ENCODE peak calls at places on chromosomes 6 and 20, in four cellular contexts. A is stomach, E is tibial nerve, F is right lobe of liver. X is an unnamed sample.

GRCh38 chr6:74320715-74321114 is 624.7 kb downstream of the CD109 start:
- DNase-seq in F (no peak), E (no peak), A (no peak), X (no peak)

GRCh38 chr6:1781152-1781848 is 171.6 kb downstream of the FOXC1 start:
- DNase-seq in A (no peak), E (no peak), F (no peak), X (no peak)

GRCh38 chr6:106448000-106448426 is 87.5 kb downstream of the CRYBG1 start:
- DNase-seq in A (no peak), E (no peak), F (no peak), X (peak; percentile 24)

GRCh38 chr20:8535403-8536003 is 403.4 kb downstream of the PLCB1 start:
- DNase-seq in F (no peak), A (no peak), E (no peak), X (no peak)

GRCh38 chr20:61024390-61024789 is 227.7 kb upstream of the CDH4 start:
- DNase-seq in E (no peak), A (no peak), F (no peak), X (no peak)

GRCh38 chr20:11921326-11921725 is 3.6 kb downstream of the BTBD3 start:
- DNase-seq in F (no peak), A (no peak), E (no peak), X (no peak)

GRCh38 chr20:47785900-47786762 is 850 bp upstream of the SULF2 start:
- DNase-seq in E (peak; percentile 33), F (peak; percentile 76), A (peak; percentile 53), X (peak; percentile 63)

GRCh38 chr6:168875811-168876576 is 377.7 kb downstream of the THBS2 start:
- DNase-seq in F (no peak), A (no peak), E (no peak), X (no peak)

GRCh38 chr6:34110610-34111009 is 35.3 kb downstream of the GRM4 start:
- DNase-seq in A (no peak), E (no peak), F (no peak), X (no peak)

GRCh38 chr6:109055771-109056235 is 38.8 kb downstream of the SESN1 start:
- DNase-seq in F (no peak), E (no peak), A (no peak), X (peak; percentile 6)

GRCh38 chr6:150880336-150880735 is 14.8 kb downstream of the MTHFD1L start:
- DNase-seq in F (no peak), A (no peak), E (no peak), X (no peak)

GRCh38 chr6:119881416-119881815 is 531.9 kb upstream of the MAN1A1 start:
- DNase-seq in A (no peak), E (no peak), F (no peak), X (peak; percentile 20)

GRCh38 chr6:96014846-96015245 is 928 bp upstream of the FUT9 start:
- DNase-seq in E (no peak), F (no peak), A (no peak), X (no peak)

GRCh38 chr6:26075063-26075717 is 12.0 kb upstream of the HFE start:
- DNase-seq in E (no peak), A (no peak), F (no peak), X (no peak)

GRCh38 chr6:33211666-33212422 is 3.5 kb downstream of the RING1 start:
- DNase-seq in A (no peak), E (no peak), F (peak; percentile 12), X (no peak)

GRCh38 chr20:63636752-63637633 is 10.1 kb upstream of the GMEB2 start:
- DNase-seq in F (no peak), A (no peak), E (no peak), X (no peak)

GRCh38 chr20:31860431-31861345 is 9.6 kb downstream of the DUSP15 start:
- DNase-seq in A (no peak), E (no peak), F (no peak), X (peak; percentile 66)

GRCh38 chr6:26028753-26029569 is 58.3 kb upstream of the HFE start:
- DNase-seq in E (no peak), A (no peak), F (no peak), X (no peak)

GRCh38 chr6:45174045-45174444 is 154.1 kb upstream of the RUNX2 start:
- DNase-seq in F (no peak), A (no peak), E (no peak), X (no peak)

GRCh38 chr6:64712606-64713005 is 994.4 kb downstream of the EYS start:
- DNase-seq in F (no peak), A (no peak), E (no peak), X (no peak)

GRCh38 chr6:157954150-157955117 is 27.2 kb upstream of the SYNJ2 start:
- DNase-seq in F (peak; percentile 91), E (no peak), A (peak; percentile 87), X (no peak)

GRCh38 chr6:4930025-4930692 is 73.7 kb downstream of the RPP40 start:
- DNase-seq in F (no peak), A (no peak), E (no peak), X (no peak)

GRCh38 chr6:40328376-40328987 is 258.7 kb downstream of the LRFN2 start:
- DNase-seq in F (peak; percentile 69), A (peak; percentile 78), E (no peak), X (peak; percentile 22)

GRCh38 chr6:151096255-151096612 is 143.5 kb upstream of the AKAP12 start:
- DNase-seq in F (no peak), A (no peak), E (no peak), X (no peak)

GRCh38 chr6:75893776-75894152 is 144.7 kb downstream of the MYO6 start:
- DNase-seq in A (no peak), E (no peak), F (no peak), X (no peak)

GRCh38 chr20:4973330-4974097 is 27.8 kb downstream of the SLC23A2 start:
- DNase-seq in F (peak; percentile 91), A (peak; percentile 43), E (peak; percentile 29), X (peak; percentile 96)

GRCh38 chr20:64237316-64237715 is 18.2 kb upstream of the PCMTD2 start:
- DNase-seq in A (no peak), F (no peak), E (no peak), X (no peak)

GRCh38 chr6:167350322-167350721 is 25.4 kb downstream of the TTLL2 start:
- DNase-seq in F (no peak), A (no peak), E (no peak), X (no peak)

GRCh38 chr6:47788498-47788884 is 6.7 kb downstream of the OPN5 start:
- DNase-seq in E (no peak), A (no peak), F (no peak), X (no peak)

GRCh38 chr20:37681384-37681977 is 12.3 kb upstream of the CTNNBL1 start:
- DNase-seq in E (no peak), F (no peak), A (no peak), X (no peak)

GRCh38 chr6:148263961-148264360 is 78.7 kb upstream of the SASH1 start:
- DNase-seq in F (no peak), E (no peak), A (no peak), X (no peak)

GRCh38 chr6:151209071-151209831 is 30.5 kb upstream of the AKAP12 start:
- DNase-seq in E (no peak), F (no peak), A (no peak), X (no peak)

GRCh38 chr6:27743787-27744186 is 168.4 kb downstream of the OR2B2 start:
- DNase-seq in A (no peak), F (no peak), E (no peak), X (no peak)

GRCh38 chr6:27863962-27864905 is 48.0 kb downstream of the OR2B2 start:
- DNase-seq in A (no peak), E (no peak), F (no peak), X (peak; percentile 61)

GRCh38 chr6:81253821-81254220 is 498.7 kb downstream of the TENT5A start:
- DNase-seq in F (no peak), A (no peak), E (no peak), X (no peak)

DNA sequence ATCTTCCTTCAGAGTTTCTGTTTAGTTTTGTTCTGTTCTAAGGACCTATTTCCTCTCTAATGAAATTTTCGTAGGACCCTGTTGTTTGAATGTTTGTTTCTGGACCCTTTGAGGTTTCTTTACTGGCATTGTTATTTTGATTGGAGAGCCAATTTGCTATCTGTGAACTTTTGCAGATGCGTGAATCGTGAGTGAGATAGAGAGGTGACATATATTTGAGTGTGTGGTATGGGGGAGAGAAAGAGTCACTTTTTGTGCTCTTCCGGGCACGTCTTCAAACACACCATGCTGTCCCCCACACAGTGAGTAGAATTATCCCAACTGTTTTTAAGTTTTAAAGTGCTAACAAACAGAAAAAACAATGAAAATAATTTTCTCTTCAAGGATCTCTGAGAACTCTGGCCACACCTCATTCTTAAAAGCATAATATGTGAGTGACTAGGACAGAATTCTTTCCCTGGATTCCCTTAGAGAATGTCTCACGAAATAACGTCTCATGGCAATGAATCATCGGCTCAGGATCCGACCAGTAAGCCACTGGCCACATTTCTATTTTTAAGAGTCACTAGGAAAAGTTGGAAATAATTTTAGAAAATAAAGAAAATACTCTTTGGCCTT is 235.6 kb upstream of the ZNF217 start:
- DNase-seq in E (no peak), A (no peak), F (peak; percentile 15), X (no peak)
- TF ChIP-seq POLR2A in E (peak; percentile 52), A (no peak), F (no peak), X (no peak)

GRCh38 chr20:325889-326644 is 715 bp downstream of the SOX12 start:
- DNase-seq in A (peak; percentile 60), E (no peak), F (peak; percentile 61), X (peak; percentile 79)

GRCh38 chr20:328596-329324 is 3.4 kb downstream of the SOX12 start:
- DNase-seq in A (no peak), E (no peak), F (no peak), X (peak; percentile 63)

GRCh38 chr20:326645-327031 is 1.3 kb downstream of the SOX12 start:
- DNase-seq in A (peak; percentile 31), F (no peak), E (no peak), X (peak; percentile 59)

GRCh38 chr20:327946-328563 is 2.7 kb downstream of the SOX12 start:
- DNase-seq in F (no peak), E (no peak), A (no peak), X (no peak)

GRCh38 chr20:327041-327945 is 1.9 kb downstream of the SOX12 start:
- DNase-seq in F (peak; percentile 80), E (peak; percentile 73), A (peak; percentile 84), X (peak; percentile 90)
- TF ChIP-seq POLR2A in F (no peak), E (no peak), A (no peak), X (peak; percentile 63)

DNA sequence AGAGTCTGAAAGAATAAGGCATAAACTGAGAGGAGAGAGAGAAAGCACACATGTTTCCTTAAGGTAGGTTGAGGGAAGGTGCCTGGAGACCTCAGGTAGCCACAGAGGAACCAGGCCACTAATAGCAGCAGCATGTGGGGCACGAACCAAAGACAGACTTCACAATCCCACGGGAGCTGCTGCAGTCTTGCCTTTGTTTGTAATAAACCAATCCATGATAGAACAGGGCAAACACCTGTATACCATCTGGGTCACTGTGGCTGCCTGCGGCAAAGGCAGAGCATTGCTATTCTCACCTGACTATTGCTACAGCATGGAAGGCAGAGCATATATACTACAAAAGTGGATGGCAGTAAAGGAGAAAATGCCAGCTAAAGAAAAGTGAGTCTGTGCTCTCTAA is 36.3 kb downstream of the HEBP2 start:
- DNase-seq in A (no peak), F (no peak), E (no peak), X (no peak)
- TF ChIP-seq POLR2A in A (no peak), F (no peak), E (no peak), X (no peak)

GRCh38 chr6:125020385-125020784 is 58.1 kb downstream of the RNF217 start:
- DNase-seq in F (no peak), A (no peak), E (no peak), X (no peak)

GRCh38 chr6:125025164-125025854 is 63.1 kb downstream of the RNF217 start:
- DNase-seq in E (no peak), F (no peak), A (no peak), X (no peak)

GRCh38 chr6:125019281-125019680 is 57.0 kb downstream of the RNF217 start:
- DNase-seq in A (no peak), F (no peak), E (no peak), X (no peak)

GRCh38 chr6:125019873-125020272 is 57.6 kb downstream of the RNF217 start:
- DNase-seq in F (no peak), A (no peak), E (no peak), X (no peak)

GRCh38 chr6:125022391-125022989 is 60.3 kb downstream of the RNF217 start:
- DNase-seq in E (no peak), A (no peak), F (no peak), X (peak; percentile 23)
- TF ChIP-seq POLR2A in E (no peak), A (no peak), F (no peak), X (no peak)

X was measured in adrenal gland.